ENCODE peak calls at places on chromosomes 16 and 17, in ten cellular contexts. T, Y, S, V, B, J, N, L, X and R are unnamed samples.

GRCh38 chr17:65417406-65418221 is 143.8 kb downstream of the AXIN2 start:
- DNase-seq in T (no peak), Y (no peak), S (no peak), V (no peak), B (no peak), J (no peak), N (no peak), L (no peak), X (no peak), R (no peak)

GRCh38 chr17:12790806-12791148 is 1.5 kb downstream of the ARHGAP44 start:
- DNase-seq in T (peak; percentile 56), Y (no peak), S (no peak), V (no peak), B (peak; percentile 14), J (no peak), N (no peak), L (no peak), X (no peak), R (no peak)

GRCh38 chr17:59830846-59831486 is 61.8 kb downstream of the TUBD1 start:
- DNase-seq in T (peak; percentile 10), Y (no peak), S (no peak), V (no peak), B (no peak), J (no peak), N (no peak), L (no peak), X (no peak), R (no peak)

GRCh38 chr16:62105244-62105643 is 69.0 kb upstream of the CDH8 start:
- DNase-seq in T (no peak), Y (no peak), S (no peak), V (no peak), B (no peak), J (no peak), N (no peak), L (no peak), X (no peak), R (no peak)

GRCh38 chr17:5665164-5665563 is 80.9 kb upstream of the NLRP1 start:
- DNase-seq in T (no peak), Y (no peak), S (no peak), V (no peak), B (no peak), J (no peak), N (no peak), L (no peak), X (no peak), R (no peak)

GRCh38 chr17:5282639-5283217 is 644 bp downstream of the RABEP1 start:
- DNase-seq in T (peak; percentile 42), Y (no peak), S (peak; percentile 28), V (no peak), B (no peak), J (no peak), N (no peak), L (no peak), X (no peak), R (peak; percentile 22)

GRCh38 chr16:89244754-89245153 is 27.3 kb downstream of the ZNF778 start:
- DNase-seq in T (peak; percentile 85), Y (no peak), S (no peak), V (no peak), B (no peak), J (no peak), N (no peak), L (no peak), X (no peak), R (no peak)

GRCh38 chr16:50584033-50584722 is 36.0 kb downstream of the NKD1 start:
- DNase-seq in T (no peak), Y (no peak), S (peak; percentile 13), V (no peak), B (no peak), J (no peak), N (no peak), L (peak; percentile 12), X (no peak), R (no peak)

GRCh38 chr17:46777943-46778915 is 40.3 kb downstream of the WNT3 start:
- DNase-seq in T (no peak), Y (no peak), S (no peak), V (no peak), B (peak; percentile 50), J (no peak), N (no peak), L (no peak), X (no peak), R (no peak)

GRCh38 chr17:35314415-35315216 is 58.8 kb downstream of the SLFN11 start:
- DNase-seq in T (no peak), Y (no peak), S (no peak), V (no peak), B (no peak), J (no peak), N (no peak), L (peak; percentile 2), X (no peak), R (peak; percentile 9)

GRCh38 chr17:39950871-39951348 is 11.9 kb upstream of the GSDMA start:
- DNase-seq in T (no peak), Y (no peak), S (peak; percentile 29), V (no peak), B (no peak), J (no peak), N (no peak), L (no peak), X (no peak), R (no peak)

GRCh38 chr17:13228225-13228624 is 210.4 kb upstream of the ELAC2 start:
- DNase-seq in T (no peak), Y (no peak), S (no peak), V (no peak), B (no peak), J (no peak), N (no peak), L (no peak), X (no peak), R (no peak)

GRCh38 chr16:3235856-3236669 is 1.1 kb upstream of the ZNF200 start:
- DNase-seq in T (peak; percentile 73), Y (no peak), S (peak; percentile 79), V (no peak), B (peak; percentile 31), J (no peak), N (no peak), L (no peak), X (no peak), R (no peak)

GRCh38 chr16:84552135-84552534 is 47.7 kb upstream of the MEAK7 start:
- DNase-seq in T (no peak), Y (no peak), S (no peak), V (no peak), B (no peak), J (no peak), N (no peak), L (no peak), X (no peak), R (no peak)

GRCh38 chr17:10243905-10244844 is 45.8 kb upstream of the GAS7 start:
- DNase-seq in T (no peak), Y (no peak), S (no peak), V (no peak), B (no peak), J (no peak), N (no peak), L (no peak), X (no peak), R (no peak)

GRCh38 chr16:17827313-17827712 is 356.6 kb upstream of the XYLT1 start:
- DNase-seq in T (no peak), Y (no peak), S (no peak), V (no peak), B (no peak), J (peak; percentile 68), N (no peak), L (no peak), X (no peak), R (no peak)

GRCh38 chr16:22659933-22660332 is 149.2 kb downstream of the NPIPB5 start:
- DNase-seq in T (no peak), Y (no peak), S (no peak), V (no peak), B (no peak), J (no peak), N (no peak), L (no peak), X (no peak), R (no peak)

GRCh38 chr17:17032131-17032692 is 10.0 kb upstream of the MPRIP start:
- DNase-seq in T (no peak), Y (peak; percentile 80), S (peak; percentile 79), V (no peak), B (no peak), J (peak; percentile 95), N (no peak), L (no peak), X (peak; percentile 28), R (no peak)

GRCh38 chr17:35449371-35449931 is 885 bp upstream of the SLFN13 start:
- DNase-seq in T (peak; percentile 49), Y (no peak), S (peak; percentile 45), V (no peak), B (peak; percentile 15), J (peak; percentile 27), N (no peak), L (peak; percentile 69), X (no peak), R (peak; percentile 65)

GRCh38 chr16:89331371-89332109 is 114.0 kb downstream of the ZNF778 start:
- DNase-seq in T (no peak), Y (no peak), S (no peak), V (no peak), B (no peak), J (no peak), N (no peak), L (no peak), X (no peak), R (no peak)

GRCh38 chr17:81601525-81602120 is 35.3 kb downstream of the NPLOC4 start:
- DNase-seq in T (no peak), Y (no peak), S (no peak), V (peak; percentile 12), B (peak; percentile 76), J (peak; percentile 40), N (no peak), L (peak; percentile 58), X (peak; percentile 40), R (no peak)

GRCh38 chr16:71762186-71762585 is 37.7 kb upstream of the PHLPP2 start:
- DNase-seq in T (no peak), Y (no peak), S (no peak), V (no peak), B (no peak), J (peak; percentile 14), N (no peak), L (no peak), X (no peak), R (no peak)

GRCh38 chr16:47866431-47866830 is 289.4 kb downstream of the ABCC12 start:
- DNase-seq in T (no peak), Y (no peak), S (no peak), V (no peak), B (no peak), J (no peak), N (no peak), L (no peak), X (no peak), R (no peak)

GRCh38 chr17:17433260-17433659 is 43.5 kb upstream of the MED9 start:
- DNase-seq in T (peak; percentile 69), Y (no peak), S (no peak), V (no peak), B (no peak), J (no peak), N (no peak), L (no peak), X (no peak), R (no peak)

GRCh38 chr17:31068291-31068690 is 26.5 kb upstream of the NF1 start:
- DNase-seq in T (peak; percentile 44), Y (no peak), S (no peak), V (peak; percentile 21), B (peak; percentile 69), J (no peak), N (no peak), L (peak; percentile 38), X (no peak), R (peak; percentile 20)

GRCh38 chr17:44307387-44308186 is 814 bp upstream of the RUNDC3A start:
- DNase-seq in T (no peak), Y (no peak), S (no peak), V (no peak), B (peak; percentile 86), J (peak; percentile 10), N (peak; percentile 64), L (no peak), X (peak; percentile 61), R (no peak)